ENCODE peak calls at places on chromosome 18, in six cellular contexts. One of them, this sample, is unnamed.

GRCh38 chr18:56139792-56140254 is 498.6 kb downstream of the TXNL1 start:
- DNase-seq in astrocyte of the spinal cord: peak
- DNase-seq in GM23338: no peak
- DNase-seq in left lung: no peak
- DNase-seq in heart left ventricle: peak
- DNase-seq in bronchial epithelial cell: no peak
- DNase-seq in this sample: no peak

GRCh38 chr18:23689616-23690504 is 607 bp downstream of the LAMA3 start:
- DNase-seq in GM23338: peak
- DNase-seq in heart left ventricle: peak
- DNase-seq in bronchial epithelial cell: no peak
- DNase-seq in left lung: peak
- DNase-seq in astrocyte of the spinal cord: no peak
- DNase-seq in this sample: no peak

GRCh38 chr18:805008-805754 is 6.9 kb downstream of the YES1 start:
- DNase-seq in bronchial epithelial cell: no peak
- DNase-seq in heart left ventricle: no peak
- DNase-seq in left lung: no peak
- DNase-seq in astrocyte of the spinal cord: no peak
- DNase-seq in GM23338: no peak
- DNase-seq in this sample: no peak

GRCh38 chr18:41761329-41762028 is 193.6 kb upstream of the PIK3C3 start:
- DNase-seq in astrocyte of the spinal cord: peak
- DNase-seq in heart left ventricle: no peak
- DNase-seq in left lung: no peak
- DNase-seq in bronchial epithelial cell: peak
- DNase-seq in GM23338: no peak
- DNase-seq in this sample: peak

GRCh38 chr18:35463050-35463449 is 34.7 kb downstream of the INO80C start:
- DNase-seq in astrocyte of the spinal cord: peak
- DNase-seq in heart left ventricle: no peak
- DNase-seq in GM23338: no peak
- DNase-seq in left lung: no peak
- DNase-seq in bronchial epithelial cell: no peak
- DNase-seq in this sample: no peak

GRCh38 chr18:38353149-38353548 is 787.6 kb upstream of the CELF4 start:
- DNase-seq in astrocyte of the spinal cord: no peak
- DNase-seq in left lung: no peak
- DNase-seq in bronchial epithelial cell: no peak
- DNase-seq in heart left ventricle: no peak
- DNase-seq in GM23338: no peak
- DNase-seq in this sample: no peak

GRCh38 chr18:46917108-46917807 is at the start of the genes KATNAL2 and PIAS2:
- DNase-seq in bronchial epithelial cell: peak
- DNase-seq in left lung: peak
- DNase-seq in GM23338: peak
- DNase-seq in astrocyte of the spinal cord: peak
- DNase-seq in heart left ventricle: peak
- DNase-seq in this sample: no peak

GRCh38 chr18:49768051-49768391 is 45.3 kb downstream of the ACAA2 start:
- DNase-seq in astrocyte of the spinal cord: peak
- DNase-seq in GM23338: peak
- DNase-seq in bronchial epithelial cell: peak
- DNase-seq in left lung: peak
- DNase-seq in heart left ventricle: no peak
- DNase-seq in this sample: no peak

GRCh38 chr18:55432307-55433040 is 155.5 kb downstream of the TCF4 start:
- DNase-seq in bronchial epithelial cell: no peak
- DNase-seq in GM23338: no peak
- DNase-seq in left lung: no peak
- DNase-seq in astrocyte of the spinal cord: no peak
- DNase-seq in heart left ventricle: no peak
- DNase-seq in this sample: no peak

GRCh38 chr18:48820483-48821250 is 130.1 kb downstream of the SMAD7 start:
- DNase-seq in heart left ventricle: peak
- DNase-seq in astrocyte of the spinal cord: no peak
- DNase-seq in left lung: peak
- DNase-seq in GM23338: no peak
- DNase-seq in bronchial epithelial cell: no peak
- DNase-seq in this sample: no peak

GRCh38 chr18:64017870-64018269 is 48.0 kb downstream of the SERPINB8 start:
- DNase-seq in bronchial epithelial cell: peak
- DNase-seq in astrocyte of the spinal cord: peak
- DNase-seq in left lung: no peak
- DNase-seq in GM23338: peak
- DNase-seq in heart left ventricle: no peak
- DNase-seq in this sample: no peak

GRCh38 chr18:10056506-10056905 is 142.7 kb downstream of the VAPA start:
- DNase-seq in bronchial epithelial cell: no peak
- DNase-seq in heart left ventricle: no peak
- DNase-seq in GM23338: no peak
- DNase-seq in astrocyte of the spinal cord: no peak
- DNase-seq in left lung: no peak
- DNase-seq in this sample: no peak

GRCh38 chr18:5546660-5547059 is 2.9 kb upstream of the EPB41L3 start:
- DNase-seq in heart left ventricle: no peak
- DNase-seq in left lung: no peak
- DNase-seq in GM23338: peak
- DNase-seq in bronchial epithelial cell: peak
- DNase-seq in astrocyte of the spinal cord: peak
- DNase-seq in this sample: peak

GRCh38 chr18:34780856-34781255 is 70.8 kb downstream of the DTNA start:
- DNase-seq in astrocyte of the spinal cord: no peak
- DNase-seq in bronchial epithelial cell: no peak
- DNase-seq in left lung: no peak
- DNase-seq in GM23338: no peak
- DNase-seq in heart left ventricle: no peak
- DNase-seq in this sample: no peak

GRCh38 chr18:67358947-67359346 is 157.6 kb downstream of the DSEL start:
- DNase-seq in astrocyte of the spinal cord: no peak
- DNase-seq in bronchial epithelial cell: no peak
- DNase-seq in heart left ventricle: no peak
- DNase-seq in GM23338: no peak
- DNase-seq in left lung: no peak
- DNase-seq in this sample: no peak

GRCh38 chr18:77208969-77209368 is 40.7 kb upstream of the GALR1 start:
- DNase-seq in astrocyte of the spinal cord: peak
- DNase-seq in bronchial epithelial cell: no peak
- DNase-seq in left lung: peak
- DNase-seq in heart left ventricle: peak
- DNase-seq in GM23338: no peak
- DNase-seq in this sample: no peak

GRCh38 chr18:78321402-78321801 is 658.2 kb upstream of the SALL3 start:
- DNase-seq in heart left ventricle: no peak
- DNase-seq in astrocyte of the spinal cord: no peak
- DNase-seq in bronchial epithelial cell: no peak
- DNase-seq in GM23338: no peak
- DNase-seq in left lung: no peak
- DNase-seq in this sample: no peak

GRCh38 chr18:78717766-78718150 is 261.9 kb upstream of the SALL3 start:
- DNase-seq in GM23338: no peak
- DNase-seq in left lung: no peak
- DNase-seq in astrocyte of the spinal cord: no peak
- DNase-seq in bronchial epithelial cell: no peak
- DNase-seq in heart left ventricle: no peak
- DNase-seq in this sample: no peak

GRCh38 chr18:23859466-23860352 is 154.8 kb upstream of the TTC39C start:
- DNase-seq in GM23338: no peak
- DNase-seq in left lung: no peak
- DNase-seq in heart left ventricle: no peak
- DNase-seq in astrocyte of the spinal cord: no peak
- DNase-seq in bronchial epithelial cell: no peak
- DNase-seq in this sample: no peak

GRCh38 chr18:8396244-8396643 is 213.0 kb upstream of the RAB12 start:
- DNase-seq in astrocyte of the spinal cord: no peak
- DNase-seq in left lung: no peak
- DNase-seq in heart left ventricle: no peak
- DNase-seq in GM23338: no peak
- DNase-seq in bronchial epithelial cell: no peak
- DNase-seq in this sample: no peak

GRCh38 chr18:79059456-79059855 is 9.7 kb upstream of the ATP9B start:
- DNase-seq in left lung: no peak
- DNase-seq in astrocyte of the spinal cord: no peak
- DNase-seq in heart left ventricle: no peak
- DNase-seq in GM23338: no peak
- DNase-seq in bronchial epithelial cell: no peak
- DNase-seq in this sample: no peak

GRCh38 chr18:76453057-76453561 is 41.9 kb downstream of the ZNF516 start:
- DNase-seq in left lung: no peak
- DNase-seq in heart left ventricle: no peak
- DNase-seq in astrocyte of the spinal cord: no peak
- DNase-seq in GM23338: no peak
- DNase-seq in bronchial epithelial cell: no peak
- DNase-seq in this sample: no peak

GRCh38 chr18:692841-693240 is 19.6 kb downstream of the ENOSF1 start:
- DNase-seq in heart left ventricle: no peak
- DNase-seq in left lung: no peak
- DNase-seq in bronchial epithelial cell: no peak
- DNase-seq in astrocyte of the spinal cord: no peak
- DNase-seq in GM23338: no peak
- DNase-seq in this sample: no peak

GRCh38 chr18:56196495-56197225 is 441.7 kb downstream of the TXNL1 start:
- DNase-seq in bronchial epithelial cell: no peak
- DNase-seq in heart left ventricle: no peak
- DNase-seq in astrocyte of the spinal cord: no peak
- DNase-seq in GM23338: no peak
- DNase-seq in left lung: no peak
- DNase-seq in this sample: no peak

GRCh38 chr18:74084184-74084583 is 63.5 kb downstream of the FBXO15 start:
- DNase-seq in heart left ventricle: no peak
- DNase-seq in bronchial epithelial cell: no peak
- DNase-seq in GM23338: no peak
- DNase-seq in astrocyte of the spinal cord: no peak
- DNase-seq in left lung: no peak
- DNase-seq in this sample: no peak

GRCh38 chr18:74081966-74082365 is 65.7 kb downstream of the FBXO15 start:
- DNase-seq in heart left ventricle: no peak
- DNase-seq in astrocyte of the spinal cord: no peak
- DNase-seq in GM23338: no peak
- DNase-seq in bronchial epithelial cell: no peak
- DNase-seq in left lung: no peak
- DNase-seq in this sample: no peak

GRCh38 chr18:74078257-74078656 is 69.4 kb downstream of the FBXO15 start:
- DNase-seq in left lung: no peak
- DNase-seq in heart left ventricle: no peak
- DNase-seq in astrocyte of the spinal cord: no peak
- DNase-seq in GM23338: no peak
- DNase-seq in bronchial epithelial cell: no peak
- DNase-seq in this sample: no peak

GRCh38 chr18:74083071-74083954 is 64.3 kb downstream of the FBXO15 start:
- DNase-seq in GM23338: no peak
- DNase-seq in heart left ventricle: no peak
- DNase-seq in left lung: no peak
- DNase-seq in bronchial epithelial cell: no peak
- DNase-seq in astrocyte of the spinal cord: no peak
- DNase-seq in this sample: no peak

DNA sequence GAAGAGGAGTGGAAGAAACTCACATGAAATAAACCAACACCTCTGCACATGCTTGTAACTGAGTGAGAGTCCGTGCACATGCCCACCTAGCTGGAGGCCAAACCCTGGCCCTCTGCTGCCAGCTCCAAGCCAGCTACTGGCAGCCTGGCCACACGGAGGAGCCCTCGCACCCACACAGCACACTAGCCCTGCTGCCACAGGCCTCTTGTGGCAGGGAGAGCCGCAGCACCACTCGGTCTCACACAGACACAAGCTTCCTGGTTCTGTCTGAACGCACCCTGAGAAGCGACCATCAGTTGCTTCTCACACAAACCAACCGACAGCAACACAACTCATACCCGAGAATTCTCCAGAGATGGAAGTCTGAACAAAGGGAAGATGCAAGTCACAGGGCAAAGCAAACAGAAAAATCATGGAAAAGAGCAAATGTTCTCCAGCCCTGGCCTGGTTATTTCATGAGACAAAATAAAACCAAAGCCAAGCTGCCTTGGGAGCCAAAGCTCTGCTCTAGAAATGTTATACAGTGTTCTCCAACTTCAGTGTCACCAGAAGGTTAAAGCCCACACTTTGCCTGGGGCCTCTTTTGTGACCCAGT is 65.1 kb downstream of the FBXO15 start:
- DNase-seq in left lung: peak
- DNase-seq in bronchial epithelial cell: peak
- DNase-seq in astrocyte of the spinal cord: peak
- DNase-seq in GM23338: peak
- DNase-seq in heart left ventricle: no peak
- DNase-seq in this sample: no peak
- H3K4me3 ChIP-seq in left lung: no peak
- H3K4me3 ChIP-seq in bronchial epithelial cell: no peak
- H3K4me3 ChIP-seq in astrocyte of the spinal cord: no peak
- H3K4me3 ChIP-seq in GM23338: no peak
- H3K4me3 ChIP-seq in heart left ventricle: no peak
- H3K4me3 ChIP-seq in this sample: no peak

DNA sequence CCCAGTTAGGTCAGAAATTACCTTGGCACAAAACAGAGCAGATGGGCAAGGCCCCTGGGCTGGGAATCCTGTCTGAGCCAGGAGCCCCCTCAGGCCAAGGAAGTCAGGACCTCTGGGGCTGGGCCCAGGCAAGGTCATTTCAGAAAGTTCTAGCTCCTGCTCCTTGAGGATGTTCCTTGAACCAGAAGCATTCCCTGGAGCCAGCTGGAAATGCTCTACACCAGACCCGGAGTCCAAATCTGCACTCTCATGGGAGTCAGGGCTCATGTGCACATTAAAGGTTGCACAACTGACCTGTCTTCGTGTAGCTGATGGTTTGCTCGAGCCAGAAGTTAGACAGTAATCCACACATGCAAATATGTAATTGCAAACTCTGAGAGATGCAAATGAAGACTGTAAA is 18.0 kb downstream of the PARD6G start:
- DNase-seq in astrocyte of the spinal cord: no peak
- DNase-seq in GM23338: no peak
- DNase-seq in bronchial epithelial cell: no peak
- DNase-seq in heart left ventricle: no peak
- DNase-seq in left lung: no peak
- DNase-seq in this sample: no peak
- TF ChIP-seq CTCF in astrocyte of the spinal cord: no peak
- TF ChIP-seq CTCF in GM23338: no peak
- TF ChIP-seq CTCF in bronchial epithelial cell: no peak
- TF ChIP-seq CTCF in heart left ventricle: no peak
- TF ChIP-seq CTCF in left lung: no peak
- TF ChIP-seq CTCF in this sample: no peak

GRCh38 chr18:44678725-44679055 is 2.0 kb upstream of the SETBP1 start:
- DNase-seq in bronchial epithelial cell: no peak
- DNase-seq in left lung: no peak
- DNase-seq in GM23338: no peak
- DNase-seq in heart left ventricle: no peak
- DNase-seq in astrocyte of the spinal cord: no peak
- DNase-seq in this sample: no peak
- H3K4me3 ChIP-seq in bronchial epithelial cell: no peak
- H3K4me3 ChIP-seq in left lung: peak
- H3K4me3 ChIP-seq in GM23338: peak
- H3K4me3 ChIP-seq in heart left ventricle: peak
- H3K4me3 ChIP-seq in astrocyte of the spinal cord: peak
- H3K4me3 ChIP-seq in this sample: peak

DNA sequence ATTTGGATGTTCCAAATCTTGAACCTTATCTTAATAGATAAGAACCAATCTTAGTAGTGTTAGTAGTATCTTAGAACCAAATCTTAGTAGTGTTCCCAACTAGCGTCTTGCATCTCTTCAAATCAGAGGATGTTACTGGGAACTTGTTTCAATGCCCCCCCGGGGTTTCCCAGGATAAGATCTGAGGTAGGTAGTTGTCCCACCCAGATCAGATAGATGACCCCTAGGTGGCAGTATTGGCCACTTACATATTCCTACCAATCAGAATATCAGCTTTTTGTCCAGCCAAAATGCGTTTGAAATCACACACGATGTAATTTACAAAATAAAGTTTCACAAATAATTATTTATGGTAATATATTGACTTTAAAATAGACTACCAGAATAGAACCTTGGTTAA is 314.8 kb downstream of the MBD2 start:
- DNase-seq in left lung: no peak
- DNase-seq in astrocyte of the spinal cord: peak
- DNase-seq in GM23338: peak
- DNase-seq in bronchial epithelial cell: peak
- DNase-seq in heart left ventricle: no peak
- DNase-seq in this sample: no peak
- TF ChIP-seq CTCF in left lung: no peak
- TF ChIP-seq CTCF in astrocyte of the spinal cord: peak
- TF ChIP-seq CTCF in GM23338: peak
- TF ChIP-seq CTCF in bronchial epithelial cell: peak
- TF ChIP-seq CTCF in heart left ventricle: peak
- TF ChIP-seq CTCF in this sample: peak

This sample was measured in epithelial cell of proximal tubule.